ENCODE peak calls at places on chromosome 2, in ten cellular contexts. M is SK-N-SH, S is ovary, P is lower lobe of right lung, H is heart left ventricle, W is neural progenitor cell, D is A549, J is fibroblast of lung, Q is prostate gland, R is lung. G is an unnamed sample.

GRCh38 chr2:107927034-107927534 is 59.2 kb upstream of the SLC5A7 start:
- DNase-seq in M (no peak), S (no peak), P (no peak), H (no peak), W (no peak), D (no peak), J (no peak), Q (no peak), R (no peak), G (no peak)

GRCh38 chr2:40130251-40130994 is 321.5 kb downstream of the SLC8A1 start:
- DNase-seq in M (peak), S (no peak), P (no peak), H (peak), W (no peak), D (no peak), J (peak), Q (no peak), R (no peak), G (no peak)

GRCh38 chr2:39942970-39943369 is 163.9 kb upstream of the THUMPD2 start:
- DNase-seq in M (no peak), S (no peak), P (no peak), H (no peak), W (no peak), D (no peak), J (no peak), Q (no peak), R (no peak), G (peak)

GRCh38 chr2:1821530-1821929 is 77.2 kb upstream of the PXDN start:
- DNase-seq in M (no peak), S (no peak), P (no peak), H (no peak), W (no peak), D (no peak), J (no peak), Q (no peak), R (no peak), G (peak)

GRCh38 chr2:133080822-133081221 is 410.8 kb upstream of the LYPD1 start:
- DNase-seq in M (no peak), S (no peak), P (no peak), H (no peak), W (no peak), D (no peak), J (no peak), Q (no peak), R (no peak), G (no peak)

GRCh38 chr2:64424421-64424987 is 29.5 kb upstream of the LGALSL start:
- DNase-seq in M (no peak), S (no peak), P (no peak), H (no peak), W (no peak), D (no peak), J (no peak), Q (no peak), R (no peak), G (no peak)

GRCh38 chr2:206572725-206573124 is 69.6 kb upstream of the FAM237A start:
- DNase-seq in M (no peak), S (no peak), P (no peak), H (no peak), W (no peak), D (no peak), J (no peak), Q (no peak), R (no peak), G (no peak)

GRCh38 chr2:109247812-109248211 is 118.8 kb downstream of the SH3RF3 start:
- DNase-seq in M (no peak), S (no peak), P (no peak), H (no peak), W (no peak), D (no peak), J (peak), Q (no peak), R (no peak), G (no peak)

GRCh38 chr2:205411558-205411957 is 270.7 kb upstream of the NRP2 start:
- DNase-seq in M (no peak), S (no peak), P (no peak), H (no peak), W (no peak), D (no peak), J (peak), Q (no peak), R (no peak), G (no peak)

GRCh38 chr2:205800804-205801203 is 118.5 kb downstream of the NRP2 start:
- DNase-seq in M (no peak), S (peak), P (no peak), H (peak), W (no peak), D (no peak), J (peak), Q (peak), R (peak), G (no peak)

GRCh38 chr2:143903172-143903856 is 616.6 kb downstream of the ZEB2 start:
- DNase-seq in M (no peak), S (no peak), P (no peak), H (no peak), W (no peak), D (no peak), J (peak), Q (no peak), R (no peak), G (no peak)

GRCh38 chr2:72803151-72803550 is 22.7 kb downstream of the EXOC6B start:
- DNase-seq in M (no peak), S (no peak), P (no peak), H (no peak), W (no peak), D (no peak), J (no peak), Q (no peak), R (no peak), G (peak)

GRCh38 chr2:95297088-95297487 is at the start of gene KCNIP3:
- DNase-seq in M (peak), S (no peak), P (no peak), H (no peak), W (peak), D (no peak), J (peak), Q (peak), R (no peak), G (no peak)

GRCh38 chr2:238139141-238139840 is 823 bp downstream of the KLHL30 start:
- DNase-seq in M (no peak), S (no peak), P (no peak), H (no peak), W (peak), D (no peak), J (no peak), Q (no peak), R (no peak), G (no peak)

GRCh38 chr2:29013046-29013780 is 32.1 kb downstream of the TOGARAM2 start:
- DNase-seq in M (no peak), S (no peak), P (no peak), H (peak), W (no peak), D (no peak), J (peak), Q (no peak), R (no peak), G (no peak)

GRCh38 chr2:38444247-38444646 is 67.2 kb upstream of the ATL2 start:
- DNase-seq in M (no peak), S (no peak), P (no peak), H (no peak), W (peak), D (no peak), J (no peak), Q (no peak), R (no peak), G (no peak)

GRCh38 chr2:95034221-95034620 is 8.7 kb downstream of the MAL start:
- DNase-seq in M (peak), S (no peak), P (no peak), H (no peak), W (no peak), D (no peak), J (no peak), Q (no peak), R (no peak), G (peak)

GRCh38 chr2:233114421-233114861 is 54.3 kb downstream of the INPP5D start:
- DNase-seq in M (no peak), S (no peak), P (no peak), H (no peak), W (no peak), D (no peak), J (no peak), Q (no peak), R (no peak), G (no peak)

GRCh38 chr2:1854747-1855146 is 110.4 kb upstream of the PXDN start:
- DNase-seq in M (peak), S (no peak), P (no peak), H (no peak), W (peak), D (peak), J (peak), Q (no peak), R (no peak), G (peak)

GRCh38 chr2:82790277-82791021 is 1668.6 kb downstream of the SUCLG1 start:
- DNase-seq in M (no peak), S (no peak), P (no peak), H (peak), W (peak), D (no peak), J (peak), Q (no peak), R (no peak), G (no peak)

GRCh38 chr2:72813841-72814240 is 12.0 kb downstream of the EXOC6B start:
- DNase-seq in M (no peak), S (no peak), P (no peak), H (no peak), W (no peak), D (no peak), J (peak), Q (no peak), R (no peak), G (peak)

GRCh38 chr2:218289639-218290315 is 2.5 kb downstream of the TMBIM1 start:
- DNase-seq in M (no peak), S (no peak), P (no peak), H (no peak), W (no peak), D (no peak), J (peak), Q (peak), R (no peak), G (peak)
- H3K4me3 ChIP-seq in M (no peak), S (no peak), P (peak), H (peak), W (no peak), D (no peak), J (peak), Q (peak), R (peak), G (peak)

GRCh38 chr2:98505311-98505808 is 60.7 kb downstream of the INPP4A start:
- DNase-seq in M (no peak), S (no peak), P (peak), H (peak), W (no peak), D (no peak), J (no peak), Q (no peak), R (no peak), G (no peak)
- H3K27ac ChIP-seq in M (no peak), S (no peak), P (peak), H (no peak), W (no peak), D (no peak), J (no peak), Q (no peak), R (no peak), G (no peak)

DNA sequence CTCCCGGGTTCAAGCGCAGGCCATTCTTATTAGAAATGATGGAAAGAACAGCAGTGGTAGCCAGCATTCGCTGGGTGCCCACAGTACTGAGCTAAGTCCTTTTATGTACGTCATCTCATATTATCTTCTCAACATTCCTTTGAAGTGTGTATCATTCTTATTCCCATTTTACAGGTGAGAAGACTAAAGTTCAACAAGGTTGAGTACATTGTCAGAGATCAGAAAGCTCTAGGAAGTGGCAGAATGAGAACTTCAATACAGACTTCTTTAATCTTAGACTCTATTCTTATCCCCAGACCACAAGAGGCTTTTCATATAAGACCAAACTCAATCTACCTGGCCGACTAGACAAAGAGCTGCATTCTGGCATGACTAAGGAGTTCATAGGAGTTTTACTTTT is 86.7 kb downstream of the NPAS2 start:
- DNase-seq in M (no peak), S (no peak), P (no peak), H (no peak), W (no peak), D (no peak), J (no peak), Q (no peak), R (no peak), G (no peak)
- TF ChIP-seq CTCF in M (no peak), S (no peak), P (no peak), H (no peak), W (no peak), D (no peak), J (no peak), Q (no peak), R (no peak), G (no peak)

GRCh38 chr2:187552381-187552780 is 1.9 kb downstream of the TFPI start:
- DNase-seq in M (no peak), S (no peak), P (no peak), H (no peak), W (no peak), D (no peak), J (no peak), Q (no peak), R (no peak), G (no peak)
- H3K4me3 ChIP-seq in M (no peak), S (no peak), P (peak), H (peak), W (no peak), D (peak), J (peak), Q (no peak), R (no peak), G (peak)

DNA sequence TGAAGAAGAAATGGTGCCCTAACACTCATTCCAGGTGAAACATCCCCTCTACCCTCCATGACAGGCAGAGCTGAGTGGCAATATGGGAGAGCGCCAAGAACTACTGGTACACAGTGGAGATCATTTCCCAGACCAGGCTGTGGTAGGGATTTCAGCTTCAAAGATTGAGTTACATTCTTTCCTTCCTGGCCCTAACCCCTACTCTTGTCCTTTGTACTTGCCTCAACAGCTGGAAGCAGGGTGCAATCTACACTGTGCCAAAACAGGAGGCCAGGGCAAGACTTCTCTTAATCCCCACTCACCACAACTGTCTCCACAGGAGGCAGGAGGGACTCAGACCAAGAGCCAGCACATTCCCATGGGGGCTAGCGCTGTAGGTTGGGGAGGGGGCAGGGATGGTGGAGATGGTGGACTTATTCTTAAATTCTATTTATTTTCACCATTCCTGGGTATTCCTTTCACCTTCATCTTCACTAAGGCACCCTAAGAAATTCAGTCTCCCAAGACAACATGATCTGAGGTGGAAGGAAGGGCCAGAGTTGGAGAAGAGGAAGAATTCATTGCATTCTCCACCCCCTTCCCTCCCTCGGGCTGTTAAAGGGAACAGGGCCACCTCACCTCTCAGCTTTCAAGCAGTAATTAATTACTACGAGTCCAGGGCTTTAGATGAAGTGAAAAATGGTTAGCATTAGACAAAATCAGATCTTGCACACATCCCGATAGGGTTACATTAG is 65.9 kb downstream of the AAK1 start:
- DNase-seq in M (no peak), S (no peak), P (no peak), H (no peak), W (no peak), D (no peak), J (no peak), Q (no peak), R (no peak), G (no peak)
- H3K27ac ChIP-seq in M (no peak), S (no peak), P (peak), H (no peak), W (no peak), D (no peak), J (no peak), Q (no peak), R (peak), G (no peak)

GRCh38 chr2:46876741-46877384 is 38.7 kb downstream of the MCFD2 start:
- DNase-seq in M (peak), S (no peak), P (no peak), H (peak), W (peak), D (peak), J (peak), Q (peak), R (no peak), G (peak)
- TF ChIP-seq CTCF in M (peak), S (no peak), P (peak), H (peak), W (peak), D (peak), J (peak), Q (peak), R (peak), G (peak)

GRCh38 chr2:176105078-176105726 is 1.9 kb upstream of the HOXD11 start:
- DNase-seq in M (no peak), S (no peak), P (no peak), H (no peak), W (no peak), D (no peak), J (no peak), Q (no peak), R (no peak), G (peak)
- H3K4me3 ChIP-seq in M (peak), S (peak), P (no peak), H (no peak), W (no peak), D (peak), J (no peak), Q (peak), R (no peak), G (no peak)

G was measured in osteoblast.